ENCODE peak calls at places on chromosome 20, in seven cellular contexts. M is activated CD4-positive, alpha-beta T cell treated with anti-CD3 and anti-CD28 coated beads for 24 hours; A is putamen; L is HEK293T; G is esophagus squamous epithelium; D is GM12891; Y is stimulated activated CD4-positive, alpha-beta T cell treated with anti-CD3 and anti-CD28 coated beads, TNF-alpha, amount 100 ng/mL, for 48 hours. E is an unnamed sample.

GRCh38 chr20:62120990-62121775 is 1.1 kb upstream of the LSM14B start:
- DNase-seq in M (no peak), A (no peak), L (no peak), G (no peak), D (no peak), Y (no peak), E (no peak)

GRCh38 chr20:22333885-22334545 is 250.4 kb downstream of the FOXA2 start:
- DNase-seq in M (peak; percentile 4), A (peak; percentile 10), L (peak; percentile 68), G (no peak), D (peak; percentile 38), Y (peak; percentile 8), E (peak; percentile 71)

GRCh38 chr20:21357851-21358250 is 39.5 kb downstream of the NKX2-4 start:
- DNase-seq in M (no peak), A (no peak), L (no peak), G (no peak), D (no peak), Y (no peak), E (no peak)

GRCh38 chr20:8271727-8272126 is 139.7 kb downstream of the PLCB1 start:
- DNase-seq in M (no peak), A (peak; percentile 75), L (no peak), G (no peak), D (no peak), Y (no peak), E (no peak)

GRCh38 chr20:20887593-20888272 is 175.3 kb upstream of the RALGAPA2 start:
- DNase-seq in M (no peak), A (no peak), L (no peak), G (no peak), D (no peak), Y (no peak), E (no peak)

GRCh38 chr20:8067082-8067481 is 47.5 kb upstream of the TMX4 start:
- DNase-seq in M (no peak), A (no peak), L (no peak), G (no peak), D (no peak), Y (no peak), E (no peak)

GRCh38 chr20:19813839-19814238 is 55.8 kb downstream of the RIN2 start:
- DNase-seq in M (no peak), A (peak; percentile 25), L (no peak), G (no peak), D (no peak), Y (no peak), E (no peak)

GRCh38 chr20:33859157-33859695 is 48.1 kb downstream of the CHMP4B start:
- DNase-seq in M (no peak), A (no peak), L (no peak), G (no peak), D (no peak), Y (no peak), E (no peak)

GRCh38 chr20:34312544-34313217 is 9.5 kb upstream of the AHCY start:
- DNase-seq in M (peak; percentile 82), A (peak; percentile 91), L (peak; percentile 89), G (peak; percentile 23), D (peak; percentile 73), Y (peak; percentile 84), E (peak; percentile 86)

GRCh38 chr20:54170963-54171362 is 2.8 kb downstream of the CYP24A1 start:
- DNase-seq in M (no peak), A (no peak), L (no peak), G (no peak), D (no peak), Y (no peak), E (no peak)

GRCh38 chr20:57250607-57251343 is 15.7 kb downstream of the BMP7 start:
- DNase-seq in M (no peak), A (no peak), L (no peak), G (no peak), D (no peak), Y (no peak), E (no peak)

GRCh38 chr20:36754656-36755222 is 8.8 kb upstream of the NDRG3 start:
- DNase-seq in M (peak; percentile 35), A (peak; percentile 57), L (peak; percentile 63), G (no peak), D (no peak), Y (no peak), E (peak; percentile 81)

GRCh38 chr20:17969276-17969883 is 562 bp downstream of the MGME1 start:
- DNase-seq in M (no peak), A (peak; percentile 50), L (no peak), G (no peak), D (no peak), Y (no peak), E (peak; percentile 35)

GRCh38 chr20:25081730-25082497 is at the start of gene VSX1:
- DNase-seq in M (no peak), A (no peak), L (no peak), G (no peak), D (no peak), Y (no peak), E (peak; percentile 9)

GRCh38 chr20:25324412-25324811 is 66.2 kb downstream of the ABHD12 start:
- DNase-seq in M (no peak), A (no peak), L (no peak), G (no peak), D (no peak), Y (no peak), E (no peak)